ENCODE peak calls at places on chromosomes 2 and 18, in four cellular contexts. W, R, J and B are unnamed samples.

GRCh38 chr2:30979822-30980245 is 158.4 kb downstream of the GALNT14 start:
- DNase-seq in R (peak; percentile 0), J (no peak), W (no peak), B (no peak)

GRCh38 chr18:48106976-48107781 is 176.7 kb upstream of the SMAD2 start:
- DNase-seq in W (no peak), R (no peak), J (no peak), B (peak; percentile 52)

GRCh38 chr2:55550368-55551102 is 31.0 kb downstream of the CFAP36 start:
- DNase-seq in R (no peak), J (no peak), W (no peak), B (no peak)

GRCh38 chr2:168328421-168328820 is 81.0 kb upstream of the STK39 start:
- DNase-seq in J (no peak), W (peak; percentile 27), R (no peak), B (no peak)

GRCh38 chr18:39946623-39947061 is 2008.4 kb upstream of the PIK3C3 start:
- DNase-seq in J (no peak), W (no peak), R (peak; percentile 51), B (no peak)

GRCh38 chr2:56211048-56211447 is 27.3 kb downstream of the CCDC85A start:
- DNase-seq in J (no peak), W (no peak), R (no peak), B (no peak)

GRCh38 chr2:134155134-134155533 is 98.7 kb upstream of the MGAT5 start:
- DNase-seq in W (no peak), R (no peak), J (peak; percentile 56), B (no peak)

GRCh38 chr2:132690664-132691303 is 20.8 kb upstream of the LYPD1 start:
- DNase-seq in R (no peak), W (no peak), J (no peak), B (no peak)

GRCh38 chr2:151043484-151043883 is 218.2 kb downstream of the RBM43 start:
- DNase-seq in J (no peak), W (no peak), R (peak; percentile 7), B (peak; percentile 75)

GRCh38 chr18:51257150-51257549 is 59.7 kb upstream of the MEX3C start:
- DNase-seq in R (no peak), J (no peak), W (no peak), B (no peak)

GRCh38 chr2:73292906-73293533 is 328 bp downstream of the EGR4 start:
- DNase-seq in W (no peak), J (no peak), R (no peak), B (no peak)

GRCh38 chr2:222076978-222077690 is 221.7 kb downstream of the PAX3 start:
- DNase-seq in W (no peak), R (no peak), J (no peak), B (no peak)

GRCh38 chr2:239429473-239430350 is 28.9 kb upstream of the HDAC4 start:
- DNase-seq in W (peak; percentile 28), R (no peak), J (no peak), B (no peak)

GRCh38 chr2:165967746-165968145 is 14.2 kb upstream of the TTC21B start:
- DNase-seq in J (no peak), R (no peak), W (no peak), B (no peak)

GRCh38 chr18:8389391-8390340 is 219.6 kb upstream of the RAB12 start:
- DNase-seq in W (peak; percentile 59), R (peak; percentile 53), J (no peak), B (no peak)

GRCh38 chr2:167292430-167293171 is 404.3 kb downstream of the XIRP2 start:
- DNase-seq in W (peak; percentile 64), R (peak; percentile 52), J (no peak), B (peak; percentile 88)

GRCh38 chr2:41720298-41720697 is 327.5 kb upstream of the PKDCC start:
- DNase-seq in W (no peak), J (no peak), R (no peak), B (no peak)

GRCh38 chr2:101969723-101970122 is 22.0 kb upstream of the IL1R2 start:
- DNase-seq in J (no peak), R (no peak), W (no peak), B (no peak)

GRCh38 chr2:173077506-173078177 is 2.0 kb downstream of the MAP3K20 start:
- DNase-seq in R (no peak), J (no peak), W (no peak), B (no peak)

GRCh38 chr18:36831139-36831538 is 2.2 kb downstream of the KIAA1328 start:
- DNase-seq in W (no peak), J (no peak), R (no peak), B (no peak)

GRCh38 chr18:75211721-75212625 is 1.4 kb downstream of the TSHZ1 start:
- DNase-seq in J (no peak), R (no peak), W (peak; percentile 9), B (peak; percentile 18)

GRCh38 chr2:169362346-169363026 is at the start of gene LRP2:
- DNase-seq in W (peak; percentile 15), R (no peak), J (no peak), B (no peak)

GRCh38 chr2:38652431-38653273 is 13.3 kb upstream of the GALM start:
- DNase-seq in J (no peak), W (no peak), R (no peak), B (peak; percentile 7)

GRCh38 chr2:210913461-210913860 is 357.1 kb downstream of the CPS1 start:
- DNase-seq in R (no peak), J (no peak), W (no peak), B (no peak)

GRCh38 chr18:76962851-76963250 is 140.5 kb downstream of the ZNF236 start:
- DNase-seq in W (no peak), J (no peak), R (no peak), B (no peak)

GRCh38 chr18:5961097-5961827 is 65.9 kb upstream of the TMEM200C start:
- DNase-seq in J (no peak), W (no peak), R (no peak), B (no peak)

GRCh38 chr2:141697035-141697434 is 433.8 kb downstream of the LRP1B start:
- DNase-seq in R (no peak), J (no peak), W (no peak), B (no peak)

GRCh38 chr2:98463988-98464771 is 19.5 kb downstream of the INPP4A start:
- DNase-seq in J (no peak), R (no peak), W (no peak), B (no peak)

GRCh38 chr18:12595571-12596255 is 62.2 kb downstream of the SPIRE1 start:
- DNase-seq in W (peak; percentile 97), R (no peak), J (no peak), B (no peak)

GRCh38 chr18:36662000-36662399 is 166.8 kb downstream of the TPGS2 start:
- DNase-seq in J (no peak), R (no peak), W (no peak), B (no peak)

GRCh38 chr2:35184471-35184870 is 1171.1 kb upstream of the CRIM1 start:
- DNase-seq in R (no peak), J (no peak), W (no peak), B (no peak)

GRCh38 chr2:65265090-65266045 is 37.7 kb downstream of the ACTR2 start:
- DNase-seq in R (peak; percentile 78), W (peak; percentile 84), J (peak; percentile 20), B (no peak)

GRCh38 chr2:232239956-232240681 is 138.4 kb upstream of the ALPP start:
- DNase-seq in R (no peak), J (no peak), W (no peak), B (no peak)

GRCh38 chr2:62099050-62099449 is 96.9 kb upstream of the B3GNT2 start:
- DNase-seq in W (no peak), R (no peak), J (no peak), B (no peak)

GRCh38 chr2:84494070-84494469 is 22.2 kb upstream of the DNAH6 start:
- DNase-seq in J (no peak), R (no peak), W (no peak), B (no peak)

GRCh38 chr2:71235930-71236587 is 9.2 kb upstream of the PAIP2B start:
- DNase-seq in W (no peak), J (no peak), R (no peak), B (no peak)

GRCh38 chr2:74689671-74690070 is 35.6 kb downstream of the SEMA4F start:
- DNase-seq in W (no peak), R (no peak), J (no peak), B (no peak)

GRCh38 chr2:74688881-74689280 is 34.8 kb downstream of the SEMA4F start:
- DNase-seq in W (no peak), J (no peak), R (no peak), B (no peak)

GRCh38 chr2:74691955-74692354 is 37.9 kb downstream of the SEMA4F start:
- DNase-seq in W (no peak), J (no peak), R (no peak), B (no peak)

GRCh38 chr2:74694281-74694680 is 40.2 kb downstream of the SEMA4F start:
- DNase-seq in R (no peak), W (no peak), J (no peak), B (no peak)

GRCh38 chr2:74690571-74690970 is 36.5 kb downstream of the SEMA4F start:
- DNase-seq in R (peak; percentile 49), J (peak; percentile 28), W (peak; percentile 64), B (peak; percentile 64)
- TF ChIP-seq JUND in R (no peak), J (no peak), W (no peak), B (no peak)

GRCh38 chr2:121907905-121908304 is 152.5 kb downstream of the TSN start:
- DNase-seq in R (no peak), W (no peak), J (no peak), B (no peak)
- TF ChIP-seq JUND in R (no peak), W (no peak), J (no peak), B (no peak)

GRCh38 chr2:11797846-11798245 is 51.4 kb downstream of the LPIN1 start:
- DNase-seq in R (no peak), J (no peak), W (no peak), B (no peak)
- TF ChIP-seq JUND in R (no peak), J (no peak), W (no peak), B (no peak)

GRCh38 chr2:109130726-109130995 is 1.7 kb downstream of the SH3RF3 start:
- DNase-seq in R (no peak), W (no peak), J (no peak), B (no peak)

GRCh38 chr2:109133746-109134145 is 4.7 kb downstream of the SH3RF3 start:
- DNase-seq in J (no peak), R (no peak), W (no peak), B (no peak)

GRCh38 chr2:109132626-109133025 is 3.6 kb downstream of the SH3RF3 start:
- DNase-seq in J (no peak), R (no peak), W (no peak), B (no peak)

GRCh38 chr2:109129921-109130725 is 1.1 kb downstream of the SH3RF3 start:
- DNase-seq in W (no peak), R (no peak), J (no peak), B (no peak)

DNA sequence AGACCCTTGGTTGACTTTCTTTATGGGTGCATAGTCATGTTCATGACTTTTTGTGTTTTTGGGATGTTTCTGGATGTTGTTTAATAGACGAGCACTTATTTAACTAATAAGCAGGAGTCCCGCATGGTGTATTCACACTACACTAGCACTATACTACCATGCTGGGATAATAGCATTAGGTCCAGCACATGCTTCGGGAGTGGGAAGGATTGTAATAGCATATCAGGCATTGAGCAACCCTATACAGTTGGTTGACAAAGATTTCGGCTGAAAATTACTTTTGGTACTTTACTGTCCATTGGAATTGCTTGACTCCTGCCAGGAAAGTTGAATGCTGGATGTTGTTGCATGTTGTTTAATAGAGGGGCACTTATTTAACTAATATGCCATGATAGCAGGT is 2.8 kb downstream of the SH3RF3 start:
- DNase-seq in R (no peak), J (no peak), W (no peak), B (no peak)
- TF ChIP-seq JUND in R (no peak), J (no peak), W (no peak), B (no peak)